ENCODE peak calls at places on chromosomes 7 and 10, in five cellular contexts. One of them, this sample, is unnamed.
A peak's percentile ranks its signal among the peaks of the same experiment; 100 is the strongest.

GRCh38 chr7:66747385-66748126 is 7.0 kb downstream of the RABGEF1 start:
- DNase-seq in Peyer's patch: no peak
- DNase-seq in foreskin fibroblast: no peak
- DNase-seq in mucosa of descending colon: no peak
- DNase-seq in Panc1: no peak
- DNase-seq in this sample: no peak

GRCh38 chr7:100446040-100446439 is 9.7 kb upstream of the PPP1R35 start:
- DNase-seq in foreskin fibroblast: peak; percentile 81
- DNase-seq in Peyer's patch: no peak
- DNase-seq in Panc1: no peak
- DNase-seq in mucosa of descending colon: peak; percentile 2
- DNase-seq in this sample: no peak

GRCh38 chr10:95335933-95336699 is 45.3 kb upstream of the PDLIM1 start:
- DNase-seq in mucosa of descending colon: no peak
- DNase-seq in Peyer's patch: peak; percentile 42
- DNase-seq in foreskin fibroblast: no peak
- DNase-seq in Panc1: no peak
- DNase-seq in this sample: no peak

GRCh38 chr10:44335330-44336021 is 49.4 kb downstream of the CXCL12 start:
- DNase-seq in mucosa of descending colon: no peak
- DNase-seq in Peyer's patch: no peak
- DNase-seq in foreskin fibroblast: no peak
- DNase-seq in Panc1: no peak
- DNase-seq in this sample: no peak

GRCh38 chr10:1400129-1400865 is 337.0 kb downstream of the ADARB2 start:
- DNase-seq in foreskin fibroblast: no peak
- DNase-seq in mucosa of descending colon: no peak
- DNase-seq in Peyer's patch: peak; percentile 23
- DNase-seq in Panc1: no peak
- DNase-seq in this sample: no peak

GRCh38 chr7:33261585-33261984 is 132.2 kb downstream of the BBS9 start:
- DNase-seq in Peyer's patch: no peak
- DNase-seq in mucosa of descending colon: no peak
- DNase-seq in Panc1: no peak
- DNase-seq in foreskin fibroblast: peak; percentile 11
- DNase-seq in this sample: no peak

GRCh38 chr10:103280505-103280904 is 3.6 kb downstream of the INA start:
- DNase-seq in mucosa of descending colon: no peak
- DNase-seq in Peyer's patch: no peak
- DNase-seq in foreskin fibroblast: no peak
- DNase-seq in Panc1: no peak
- DNase-seq in this sample: no peak

GRCh38 chr7:157704365-157704764 is 367.6 kb downstream of the DNAJB6 start:
- DNase-seq in Panc1: no peak
- DNase-seq in mucosa of descending colon: no peak
- DNase-seq in foreskin fibroblast: no peak
- DNase-seq in Peyer's patch: peak; percentile 8
- DNase-seq in this sample: no peak

GRCh38 chr10:8337332-8337651 is 282.8 kb downstream of the GATA3 start:
- DNase-seq in Peyer's patch: no peak
- DNase-seq in foreskin fibroblast: no peak
- DNase-seq in mucosa of descending colon: no peak
- DNase-seq in Panc1: no peak
- DNase-seq in this sample: no peak

GRCh38 chr10:12194752-12195271 is 879 bp downstream of the NUDT5 start:
- DNase-seq in Panc1: no peak
- DNase-seq in Peyer's patch: peak; percentile 63
- DNase-seq in foreskin fibroblast: peak; percentile 68
- DNase-seq in mucosa of descending colon: peak; percentile 63
- DNase-seq in this sample: no peak

GRCh38 chr10:4246881-4247358 is 461.9 kb upstream of the KLF6 start:
- DNase-seq in Panc1: no peak
- DNase-seq in Peyer's patch: no peak
- DNase-seq in mucosa of descending colon: no peak
- DNase-seq in foreskin fibroblast: peak; percentile 87
- DNase-seq in this sample: peak; percentile 66

GRCh38 chr10:6089334-6090219 is 743 bp downstream of the RBM17 start:
- DNase-seq in Panc1: no peak
- DNase-seq in Peyer's patch: no peak
- DNase-seq in foreskin fibroblast: peak; percentile 50
- DNase-seq in mucosa of descending colon: peak; percentile 58
- DNase-seq in this sample: no peak

GRCh38 chr7:150992051-150992640 is 1.3 kb downstream of the NOS3 start:
- DNase-seq in mucosa of descending colon: peak; percentile 19
- DNase-seq in Peyer's patch: no peak
- DNase-seq in Panc1: no peak
- DNase-seq in foreskin fibroblast: no peak
- DNase-seq in this sample: no peak

GRCh38 chr7:150994838-150995510 is 4.2 kb downstream of the NOS3 start:
- DNase-seq in mucosa of descending colon: no peak
- DNase-seq in Peyer's patch: no peak
- DNase-seq in Panc1: no peak
- DNase-seq in foreskin fibroblast: no peak
- DNase-seq in this sample: no peak

GRCh38 chr7:150992833-150993302 is 2.1 kb downstream of the NOS3 start:
- DNase-seq in foreskin fibroblast: peak; percentile 41
- DNase-seq in mucosa of descending colon: no peak
- DNase-seq in Peyer's patch: no peak
- DNase-seq in Panc1: no peak
- DNase-seq in this sample: no peak

GRCh38 chr7:150993511-150993910 is 2.7 kb downstream of the NOS3 start:
- DNase-seq in Panc1: no peak
- DNase-seq in foreskin fibroblast: no peak
- DNase-seq in mucosa of descending colon: no peak
- DNase-seq in Peyer's patch: no peak
- DNase-seq in this sample: no peak

GRCh38 chr7:150994141-150994837 is 3.5 kb downstream of the NOS3 start:
- DNase-seq in Panc1: no peak
- DNase-seq in Peyer's patch: no peak
- DNase-seq in foreskin fibroblast: no peak
- DNase-seq in mucosa of descending colon: no peak
- DNase-seq in this sample: no peak
- H3K4me3 ChIP-seq in Panc1: no peak overlapping the region
- H3K4me3 ChIP-seq in Peyer's patch: no peak overlapping the region
- H3K4me3 ChIP-seq in foreskin fibroblast: no peak overlapping the region
- H3K4me3 ChIP-seq in mucosa of descending colon: no peak overlapping the region
- H3K4me3 ChIP-seq in this sample: no peak overlapping the region

DNA sequence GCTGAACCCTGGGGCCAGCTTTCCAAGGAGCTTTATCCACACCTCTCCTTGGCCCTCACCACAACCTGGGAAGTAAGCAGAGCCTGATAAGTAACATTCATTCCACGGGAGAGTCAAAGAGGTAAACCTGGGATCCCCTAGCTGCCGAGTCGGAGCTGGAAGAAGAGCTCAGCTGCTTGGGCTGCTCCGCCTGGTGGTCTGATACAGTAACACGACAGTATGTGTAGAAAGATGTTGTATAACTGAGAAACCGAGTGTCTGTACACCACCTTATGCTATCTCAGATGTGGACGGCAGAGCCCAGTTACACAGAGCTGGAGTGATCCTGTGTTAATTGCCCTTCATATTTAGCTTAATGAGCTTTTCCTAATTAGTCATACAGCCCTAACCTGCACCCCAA is 151.3 kb upstream of the KMT2E start:
- DNase-seq in mucosa of descending colon: no peak
- DNase-seq in foreskin fibroblast: peak; percentile 30
- DNase-seq in Peyer's patch: no peak
- DNase-seq in Panc1: no peak
- DNase-seq in this sample: no peak
- TF ChIP-seq CTCF in mucosa of descending colon: no peak
- TF ChIP-seq CTCF in foreskin fibroblast: peak; percentile 3
- TF ChIP-seq CTCF in Peyer's patch: no peak
- TF ChIP-seq CTCF in Panc1: peak; percentile 57
- TF ChIP-seq CTCF in this sample: peak; percentile 26

DNA sequence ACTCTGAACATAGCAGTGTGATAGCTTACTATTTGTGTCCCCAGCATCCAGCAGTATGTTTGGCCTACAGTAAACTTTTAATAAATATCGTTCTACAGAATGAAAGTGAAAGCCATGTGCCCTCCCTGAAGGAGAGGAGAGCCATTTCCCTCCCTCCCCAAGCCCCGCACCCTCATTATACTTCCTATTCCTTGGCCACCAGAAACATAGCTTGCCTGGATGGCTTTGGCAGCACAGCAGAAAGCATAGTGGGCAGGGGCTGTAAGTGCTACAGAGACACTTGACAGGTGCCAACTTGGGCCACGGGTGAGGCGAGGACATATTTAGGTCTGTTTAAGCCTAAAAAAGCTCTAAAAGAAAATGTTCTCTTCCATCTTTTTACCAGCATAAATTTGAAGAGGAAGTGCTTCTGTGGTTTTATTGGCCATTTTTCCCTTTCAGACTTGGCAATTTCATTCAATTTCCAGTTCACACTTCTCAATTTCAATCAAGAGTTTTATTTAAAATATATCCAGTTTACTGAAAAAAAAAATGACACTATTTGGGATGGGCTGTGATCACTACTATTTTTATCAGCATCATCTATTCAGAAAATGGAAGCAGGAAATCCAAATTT is 12.7 kb downstream of the HHEX start:
- DNase-seq in Peyer's patch: no peak
- DNase-seq in Panc1: no peak
- DNase-seq in mucosa of descending colon: no peak
- DNase-seq in foreskin fibroblast: no peak
- DNase-seq in this sample: no peak
- H3K4me3 ChIP-seq in Peyer's patch: no peak overlapping the region
- H3K4me3 ChIP-seq in Panc1: no peak overlapping the region
- H3K4me3 ChIP-seq in mucosa of descending colon: no peak overlapping the region
- H3K4me3 ChIP-seq in foreskin fibroblast: no peak overlapping the region
- H3K4me3 ChIP-seq in this sample: no peak overlapping the region

DNA sequence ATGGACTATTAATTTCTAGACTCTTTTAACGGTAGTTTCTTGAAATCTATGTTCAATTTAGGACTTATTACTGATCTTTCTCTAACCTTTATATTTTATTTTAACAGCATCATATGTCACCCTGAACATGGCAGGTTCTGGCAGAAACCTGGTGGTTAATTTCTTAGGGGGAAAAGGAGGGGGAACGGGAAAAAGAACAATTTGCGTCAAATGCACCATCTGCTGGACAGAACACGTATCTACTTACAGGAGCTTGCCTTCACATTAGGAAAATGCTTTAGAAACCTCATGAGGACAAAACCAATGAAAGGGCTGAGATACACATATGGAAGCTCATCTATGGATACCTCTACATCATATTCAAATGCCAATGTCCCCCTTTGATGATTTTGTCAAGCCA is 171.3 kb downstream of the GRM3 start:
- DNase-seq in mucosa of descending colon: no peak
- DNase-seq in Peyer's patch: no peak
- DNase-seq in foreskin fibroblast: peak; percentile 1
- DNase-seq in Panc1: peak; percentile 12
- DNase-seq in this sample: no peak
- TF ChIP-seq CTCF in mucosa of descending colon: no peak
- TF ChIP-seq CTCF in Peyer's patch: no peak
- TF ChIP-seq CTCF in foreskin fibroblast: peak; percentile 27
- TF ChIP-seq CTCF in Panc1: peak; percentile 54
- TF ChIP-seq CTCF in this sample: peak; percentile 26

GRCh38 chr10:110409926-110410325 is 87.8 kb upstream of the DUSP5 start:
- DNase-seq in foreskin fibroblast: no peak
- DNase-seq in Panc1: no peak
- DNase-seq in mucosa of descending colon: no peak
- DNase-seq in Peyer's patch: no peak
- DNase-seq in this sample: no peak
- H3K4me3 ChIP-seq in foreskin fibroblast: no peak overlapping the region
- H3K4me3 ChIP-seq in Panc1: no peak overlapping the region
- H3K4me3 ChIP-seq in mucosa of descending colon: no peak overlapping the region
- H3K4me3 ChIP-seq in Peyer's patch: no peak overlapping the region
- H3K4me3 ChIP-seq in this sample: no peak overlapping the region

DNA sequence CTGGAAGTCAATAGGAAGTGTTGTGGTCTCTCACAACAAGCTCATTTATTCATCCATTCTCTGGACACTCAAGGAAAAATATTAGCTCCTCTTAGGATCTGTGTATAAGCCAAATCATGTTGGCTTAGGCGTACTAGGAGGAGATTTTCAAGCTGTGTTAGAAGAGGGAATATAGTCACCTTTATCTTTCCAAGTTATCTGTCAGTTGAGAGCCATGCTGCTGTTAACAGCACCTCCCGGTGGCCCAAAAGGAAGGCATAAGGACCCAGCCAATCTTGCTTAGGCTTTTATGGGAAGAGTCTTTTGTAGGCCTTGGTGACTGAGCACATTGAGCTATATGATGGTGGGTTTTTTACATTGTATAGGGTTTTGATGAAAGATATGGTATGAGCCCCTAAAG is 220.0 kb downstream of the LRMDA start:
- DNase-seq in foreskin fibroblast: peak; percentile 21
- DNase-seq in mucosa of descending colon: no peak
- DNase-seq in Panc1: no peak
- DNase-seq in Peyer's patch: no peak
- DNase-seq in this sample: no peak
- TF ChIP-seq CTCF in foreskin fibroblast: peak; percentile 10
- TF ChIP-seq CTCF in mucosa of descending colon: no peak
- TF ChIP-seq CTCF in Panc1: peak; percentile 19
- TF ChIP-seq CTCF in Peyer's patch: peak; percentile 36
- TF ChIP-seq CTCF in this sample: peak; percentile 14

This sample was measured in HFF-Myc.